ENCODE peak calls at places on chromosomes 4 and X, in nine cellular contexts. I is esophagus squamous epithelium, A is heart left ventricle, F is foreskin keratinocyte, J is tibial artery, V is endothelial cell of umbilical vein, R is HCT116, E is mesothelial cell of epicardium, G is astrocyte of the spinal cord. S is an unnamed sample.
A peak's percentile ranks its signal among the peaks of the same experiment; 100 is the strongest.

GRCh38 chr4:159946983-159947645 is 844.2 kb downstream of the RAPGEF2 start:
- DNase-seq in G (peak; percentile 83), F (peak; percentile 58), I (no peak), J (no peak), A (no peak), V (peak; percentile 46), R (peak; percentile 70), E (no peak), S (no peak)

GRCh38 chr4:95693594-95693993 is 144.8 kb upstream of the UNC5C start:
- DNase-seq in G (peak; percentile 34), J (no peak), A (no peak), V (peak; percentile 36), I (no peak), E (no peak), F (peak; percentile 62), R (peak; percentile 15), S (peak; percentile 2)

GRCh38 chrX:130738638-130739195 is 164.3 kb downstream of the ENOX2 start:
- DNase-seq in I (no peak), E (no peak), F (no peak), G (no peak), A (no peak), R (no peak), J (no peak), V (no peak), S (no peak)

GRCh38 chr4:3235030-3235345 is 14.0 kb upstream of the MSANTD1 start:
- DNase-seq in G (no peak), F (no peak), V (no peak), I (no peak), J (no peak), A (no peak), R (no peak), E (no peak), S (no peak)

GRCh38 chrX:153370293-153371055 is 30.7 kb downstream of the PNMA6E start:
- DNase-seq in G (peak; percentile 5), I (no peak), J (no peak), E (no peak), A (no peak), F (no peak), V (peak; percentile 1), R (no peak), S (no peak)

GRCh38 chr4:108215055-108215454 is 46.3 kb upstream of the LEF1 start:
- DNase-seq in J (no peak), G (no peak), I (no peak), F (no peak), E (no peak), V (no peak), R (no peak), A (no peak), S (no peak)

GRCh38 chr4:155026715-155027114 is 181.7 kb upstream of the NPY2R start:
- DNase-seq in R (no peak), F (no peak), A (no peak), G (no peak), J (no peak), I (no peak), E (no peak), V (peak; percentile 89), S (no peak)

GRCh38 chrX:1545776-1546408 is 8.9 kb upstream of the P2RY8 start:
- DNase-seq in A (no peak), J (no peak), V (no peak), E (no peak), G (no peak), R (no peak), I (no peak), F (no peak), S (no peak)

GRCh38 chrX:102976793-102977495 is 39.9 kb downstream of the RAB40AL start:
- DNase-seq in J (no peak), R (peak; percentile 18), V (no peak), G (no peak), A (no peak), E (no peak), F (peak; percentile 87), I (no peak), S (no peak)

GRCh38 chrX:24498181-24498580 is 33.1 kb downstream of the PDK3 start:
- DNase-seq in E (no peak), J (peak; percentile 26), V (peak; percentile 13), G (peak; percentile 23), I (no peak), A (peak; percentile 9), R (no peak), F (no peak), S (peak; percentile 25)

GRCh38 chrX:112368371-112368770 is 285.8 kb upstream of the TRPC5 start:
- DNase-seq in V (no peak), I (no peak), F (no peak), R (no peak), E (no peak), J (no peak), A (no peak), G (no peak), S (no peak)

GRCh38 chrX:150886381-150886780 is 12.1 kb downstream of the CD99L2 start:
- DNase-seq in R (no peak), F (no peak), A (no peak), J (no peak), G (no peak), V (no peak), I (no peak), E (no peak), S (no peak)

GRCh38 chr4:83208371-83208770 is 76.2 kb downstream of the COQ2 start:
- DNase-seq in I (no peak), G (no peak), A (no peak), F (no peak), V (no peak), R (no peak), E (no peak), J (no peak), S (no peak)

GRCh38 chr4:94488667-94489066 is 36.9 kb downstream of the PDLIM5 start:
- DNase-seq in F (peak; percentile 100), R (no peak), V (no peak), I (no peak), E (no peak), G (peak; percentile 60), A (no peak), J (no peak), S (no peak)

GRCh38 chr4:154622598-154622997 is 10.1 kb upstream of the FGG start:
- DNase-seq in F (peak; percentile 49), I (no peak), E (no peak), G (peak; percentile 50), R (peak; percentile 49), A (no peak), V (peak; percentile 27), J (no peak), S (peak; percentile 45)

GRCh38 chr4:13642576-13642975 is 15.1 kb upstream of the BOD1L1 start:
- DNase-seq in A (no peak), E (no peak), I (no peak), F (no peak), V (no peak), R (no peak), G (peak; percentile 79), J (peak; percentile 48), S (no peak)

GRCh38 chr4:93788712-93789111 is 39.8 kb upstream of the ATOH1 start:
- DNase-seq in J (no peak), R (peak; percentile 43), F (peak; percentile 43), I (no peak), A (no peak), G (peak; percentile 38), E (no peak), V (peak; percentile 22), S (no peak)

GRCh38 chr4:165433529-165433928 is 54.7 kb downstream of the CPE start:
- DNase-seq in A (no peak), E (no peak), V (no peak), J (no peak), I (no peak), F (no peak), G (no peak), R (no peak), S (no peak)

GRCh38 chr4:76950052-76950845 is 697 bp downstream of the SEPTIN11 start:
- DNase-seq in V (peak; percentile 45), E (peak; percentile 65), G (no peak), F (peak; percentile 34), R (no peak), A (peak; percentile 47), J (peak; percentile 58), I (no peak), S (peak; percentile 21)

GRCh38 chrX:110163488-110163887 is 154.4 kb downstream of the AMMECR1 start:
- DNase-seq in J (no peak), F (no peak), G (no peak), A (no peak), R (no peak), V (peak; percentile 29), E (no peak), I (no peak), S (no peak)

DNA sequence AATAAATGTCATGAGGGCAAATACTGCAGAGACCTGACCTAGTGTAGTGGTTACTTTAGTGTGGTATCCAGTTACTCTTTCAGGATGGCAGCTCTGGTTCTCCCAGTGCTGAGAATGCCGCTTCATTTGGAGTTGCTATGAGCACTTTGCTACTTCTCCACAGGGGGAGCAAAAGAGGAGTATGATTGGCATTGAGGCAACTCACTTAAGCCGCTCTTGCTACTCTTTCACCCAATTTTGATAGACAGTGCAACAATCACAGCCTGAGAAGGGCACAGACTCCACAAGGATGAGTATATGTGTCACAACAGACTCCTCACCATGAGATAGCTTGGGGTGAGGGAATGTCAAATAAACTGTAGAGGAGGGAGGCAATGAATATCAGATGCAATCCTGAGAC is 81.2 kb downstream of the NPY1R start:
- DNase-seq in J (no peak), A (no peak), G (no peak), R (peak; percentile 13), V (no peak), F (peak; percentile 2), E (no peak), I (no peak), S (no peak)
- TF ChIP-seq CTCF in J (no peak), A (no peak), G (no peak), R (no peak), V (no peak), F (no peak), E (no peak), I (no peak), S (no peak)

GRCh38 chr4:110266136-110266535 is 67.7 kb upstream of the ELOVL6 start:
- DNase-seq in J (no peak), V (no peak), G (no peak), E (no peak), F (no peak), I (no peak), A (no peak), R (no peak), S (no peak)
- TF ChIP-seq CTCF in J (no peak), V (no peak), G (no peak), E (no peak), F (no peak), I (no peak), A (no peak), R (no peak), S (no peak)

DNA sequence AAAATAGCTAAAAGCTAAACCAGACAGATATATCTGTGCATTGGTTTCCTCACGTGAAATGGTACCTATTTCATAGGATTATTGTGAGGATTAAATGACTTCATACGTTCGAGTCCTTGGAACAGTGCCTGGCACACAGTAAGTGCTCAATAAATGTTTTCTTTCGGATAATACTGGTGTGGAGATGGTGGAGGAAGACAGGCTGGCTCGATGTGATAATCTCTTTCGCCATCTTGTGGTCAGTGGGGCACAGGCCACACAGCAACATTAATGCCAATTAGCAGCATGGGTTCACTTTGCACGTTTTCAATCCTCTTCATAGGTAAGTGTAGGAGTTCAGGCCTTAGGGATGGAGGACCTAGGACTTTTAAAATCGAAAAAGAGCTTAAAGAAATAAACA is 9.3 kb downstream of the PAGE4 start:
- DNase-seq in F (peak; percentile 3), J (no peak), G (peak; percentile 16), R (peak; percentile 16), E (no peak), A (no peak), V (peak; percentile 12), I (no peak), S (peak; percentile 30)
- TF ChIP-seq CTCF in F (peak; percentile 57), J (peak; percentile 38), G (peak; percentile 55), R (peak; percentile 50), E (no peak), A (no peak), V (peak; percentile 39), I (peak; percentile 40), S (peak; percentile 18)

GRCh38 chr4:85488416-85488815 is 13.5 kb downstream of the ARHGAP24 start:
- DNase-seq in R (no peak), V (no peak), G (no peak), A (no peak), E (no peak), J (no peak), F (no peak), I (no peak), S (no peak)
- TF ChIP-seq CTCF in R (no peak), V (no peak), G (no peak), A (no peak), E (no peak), J (no peak), F (no peak), I (no peak), S (no peak)